ENCODE peak calls at places on chromosomes 4 and X, in nine cellular contexts. One of them, this sample, is unnamed.

GRCh38 chr4:120155287-120155686 is 88.6 kb upstream of the MAD2L1 start:
- DNase-seq in stomach: no peak
- DNase-seq in H9: no peak
- DNase-seq in A549: no peak
- DNase-seq in cardiac fibroblast: no peak
- DNase-seq in fibroblast of lung: peak
- DNase-seq in nephron progenitor cell: no peak
- DNase-seq in psoas muscle: no peak
- DNase-seq in endodermal cell: no peak
- DNase-seq in this sample: no peak

GRCh38 chr4:130851932-130852331 is 1756.0 kb downstream of the C4orf33 start:
- DNase-seq in fibroblast of lung: no peak
- DNase-seq in endodermal cell: no peak
- DNase-seq in nephron progenitor cell: no peak
- DNase-seq in stomach: no peak
- DNase-seq in psoas muscle: no peak
- DNase-seq in cardiac fibroblast: no peak
- DNase-seq in A549: no peak
- DNase-seq in H9: no peak
- DNase-seq in this sample: no peak

GRCh38 chr4:38060829-38061431 is 100.7 kb downstream of the PTTG2 start:
- DNase-seq in psoas muscle: no peak
- DNase-seq in nephron progenitor cell: no peak
- DNase-seq in endodermal cell: no peak
- DNase-seq in cardiac fibroblast: peak
- DNase-seq in A549: no peak
- DNase-seq in stomach: no peak
- DNase-seq in H9: no peak
- DNase-seq in fibroblast of lung: peak
- DNase-seq in this sample: no peak

GRCh38 chrX:133248177-133248576 is 30.0 kb upstream of the TFDP3 start:
- DNase-seq in endodermal cell: no peak
- DNase-seq in H9: no peak
- DNase-seq in fibroblast of lung: no peak
- DNase-seq in A549: no peak
- DNase-seq in psoas muscle: no peak
- DNase-seq in stomach: no peak
- DNase-seq in cardiac fibroblast: no peak
- DNase-seq in nephron progenitor cell: no peak
- DNase-seq in this sample: no peak

GRCh38 chrX:134520860-134521390 is 61.0 kb downstream of the HPRT1 start:
- DNase-seq in cardiac fibroblast: peak
- DNase-seq in psoas muscle: no peak
- DNase-seq in endodermal cell: peak
- DNase-seq in stomach: no peak
- DNase-seq in fibroblast of lung: peak
- DNase-seq in A549: peak
- DNase-seq in H9: peak
- DNase-seq in nephron progenitor cell: peak
- DNase-seq in this sample: peak

GRCh38 chr4:95181446-95182306 is 367.1 kb downstream of the UNC5C start:
- DNase-seq in stomach: no peak
- DNase-seq in nephron progenitor cell: peak
- DNase-seq in psoas muscle: no peak
- DNase-seq in endodermal cell: peak
- DNase-seq in A549: no peak
- DNase-seq in H9: peak
- DNase-seq in fibroblast of lung: no peak
- DNase-seq in cardiac fibroblast: peak
- DNase-seq in this sample: no peak

GRCh38 chrX:68931345-68931744 is 102.5 kb downstream of the EFNB1 start:
- DNase-seq in psoas muscle: no peak
- DNase-seq in endodermal cell: no peak
- DNase-seq in stomach: no peak
- DNase-seq in H9: no peak
- DNase-seq in cardiac fibroblast: no peak
- DNase-seq in fibroblast of lung: no peak
- DNase-seq in nephron progenitor cell: no peak
- DNase-seq in A549: no peak
- DNase-seq in this sample: no peak

GRCh38 chr4:94564252-94564651 is 112.5 kb downstream of the PDLIM5 start:
- DNase-seq in stomach: no peak
- DNase-seq in cardiac fibroblast: no peak
- DNase-seq in H9: no peak
- DNase-seq in fibroblast of lung: no peak
- DNase-seq in nephron progenitor cell: no peak
- DNase-seq in psoas muscle: no peak
- DNase-seq in A549: no peak
- DNase-seq in endodermal cell: no peak
- DNase-seq in this sample: no peak

GRCh38 chr4:156633846-156634245 is 337.8 kb downstream of the PDGFC start:
- DNase-seq in fibroblast of lung: no peak
- DNase-seq in stomach: no peak
- DNase-seq in cardiac fibroblast: no peak
- DNase-seq in H9: no peak
- DNase-seq in A549: no peak
- DNase-seq in nephron progenitor cell: no peak
- DNase-seq in endodermal cell: no peak
- DNase-seq in psoas muscle: no peak
- DNase-seq in this sample: no peak

DNA sequence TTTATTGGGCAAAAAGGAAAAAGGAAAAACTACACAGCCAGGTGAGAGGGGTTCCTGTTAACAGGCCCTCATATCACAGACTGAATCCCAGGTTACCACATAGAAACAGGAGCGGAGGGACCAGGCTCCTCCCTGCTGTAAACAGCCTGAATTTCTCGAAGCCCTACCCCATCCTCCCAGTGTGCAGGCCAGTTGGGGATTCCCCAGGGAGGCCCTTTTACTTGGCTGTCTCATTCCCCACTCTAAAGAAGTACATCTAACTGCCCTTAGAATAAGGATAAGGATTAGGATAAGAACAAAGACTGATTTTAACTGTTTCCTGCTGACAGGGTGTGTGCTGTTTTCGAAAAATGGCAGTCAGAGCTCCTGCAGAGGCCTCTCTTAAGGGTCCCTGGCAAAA is 133.7 kb downstream of the PAPSS1 start:
- DNase-seq in nephron progenitor cell: no peak
- DNase-seq in fibroblast of lung: no peak
- DNase-seq in A549: no peak
- DNase-seq in endodermal cell: no peak
- DNase-seq in cardiac fibroblast: no peak
- DNase-seq in H9: no peak
- DNase-seq in stomach: no peak
- DNase-seq in psoas muscle: no peak
- DNase-seq in this sample: no peak
- TF ChIP-seq CTCF in nephron progenitor cell: no peak
- TF ChIP-seq CTCF in fibroblast of lung: no peak
- TF ChIP-seq CTCF in A549: no peak
- TF ChIP-seq CTCF in endodermal cell: no peak
- TF ChIP-seq CTCF in cardiac fibroblast: no peak
- TF ChIP-seq CTCF in H9: no peak
- TF ChIP-seq CTCF in stomach: no peak
- TF ChIP-seq CTCF in psoas muscle: no peak
- TF ChIP-seq CTCF in this sample: no peak

DNA sequence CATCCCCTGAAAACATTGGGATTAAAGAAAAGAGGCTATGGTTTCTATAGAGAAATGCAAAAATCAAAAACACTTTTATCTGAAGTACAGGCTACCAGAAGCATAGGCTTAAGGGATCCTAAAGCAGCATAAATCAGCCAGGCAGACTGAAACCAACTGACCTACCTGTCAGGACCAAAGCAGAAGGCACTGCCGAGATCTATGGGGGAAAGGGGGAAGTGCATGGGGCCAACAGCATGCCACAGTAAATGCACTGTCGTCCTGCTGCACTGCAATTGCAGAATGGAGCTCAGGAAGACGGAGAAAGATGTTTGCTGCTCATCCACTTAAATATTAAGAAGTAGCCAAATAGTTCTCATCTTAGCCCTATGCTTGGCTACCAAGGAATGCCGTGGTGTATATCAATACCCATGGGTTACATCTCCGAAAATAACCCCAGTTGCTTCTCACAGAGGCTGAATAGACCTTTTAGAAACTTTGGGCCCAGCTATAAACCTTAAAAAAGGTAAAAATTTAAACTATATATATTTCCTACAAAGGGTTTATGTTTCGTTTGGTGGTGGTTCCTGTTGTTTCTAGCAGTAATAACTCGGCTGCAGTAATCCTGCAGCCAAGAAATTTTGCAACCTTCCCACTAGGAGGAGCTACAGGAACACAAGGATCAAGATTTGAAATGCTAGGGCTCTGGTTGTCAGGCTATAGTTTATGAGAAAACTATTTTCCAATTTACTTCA is 312.2 kb upstream of the DIAPH2 start:
- DNase-seq in stomach: no peak
- DNase-seq in fibroblast of lung: peak
- DNase-seq in endodermal cell: peak
- DNase-seq in A549: peak
- DNase-seq in cardiac fibroblast: peak
- DNase-seq in H9: peak
- DNase-seq in psoas muscle: no peak
- DNase-seq in nephron progenitor cell: peak
- DNase-seq in this sample: peak
- TF ChIP-seq CTCF in stomach: peak
- TF ChIP-seq CTCF in fibroblast of lung: peak
- TF ChIP-seq CTCF in endodermal cell: peak
- TF ChIP-seq CTCF in A549: peak
- TF ChIP-seq CTCF in cardiac fibroblast: peak
- TF ChIP-seq CTCF in H9: peak
- TF ChIP-seq CTCF in psoas muscle: peak
- TF ChIP-seq CTCF in nephron progenitor cell: peak
- TF ChIP-seq CTCF in this sample: peak

GRCh38 chr4:24557036-24558022 is 27.0 kb downstream of the DHX15 start:
- DNase-seq in A549: no peak
- DNase-seq in fibroblast of lung: peak
- DNase-seq in H9: no peak
- DNase-seq in psoas muscle: no peak
- DNase-seq in stomach: no peak
- DNase-seq in nephron progenitor cell: no peak
- DNase-seq in cardiac fibroblast: peak
- DNase-seq in endodermal cell: no peak
- DNase-seq in this sample: no peak

GRCh38 chr4:24550773-24551172 is 33.6 kb downstream of the DHX15 start:
- DNase-seq in A549: no peak
- DNase-seq in stomach: no peak
- DNase-seq in cardiac fibroblast: no peak
- DNase-seq in psoas muscle: no peak
- DNase-seq in nephron progenitor cell: no peak
- DNase-seq in endodermal cell: no peak
- DNase-seq in H9: no peak
- DNase-seq in fibroblast of lung: no peak
- DNase-seq in this sample: no peak

GRCh38 chr4:24547979-24548378 is 36.4 kb downstream of the DHX15 start:
- DNase-seq in cardiac fibroblast: no peak
- DNase-seq in A549: no peak
- DNase-seq in fibroblast of lung: no peak
- DNase-seq in stomach: no peak
- DNase-seq in endodermal cell: no peak
- DNase-seq in H9: no peak
- DNase-seq in nephron progenitor cell: no peak
- DNase-seq in psoas muscle: no peak
- DNase-seq in this sample: no peak

DNA sequence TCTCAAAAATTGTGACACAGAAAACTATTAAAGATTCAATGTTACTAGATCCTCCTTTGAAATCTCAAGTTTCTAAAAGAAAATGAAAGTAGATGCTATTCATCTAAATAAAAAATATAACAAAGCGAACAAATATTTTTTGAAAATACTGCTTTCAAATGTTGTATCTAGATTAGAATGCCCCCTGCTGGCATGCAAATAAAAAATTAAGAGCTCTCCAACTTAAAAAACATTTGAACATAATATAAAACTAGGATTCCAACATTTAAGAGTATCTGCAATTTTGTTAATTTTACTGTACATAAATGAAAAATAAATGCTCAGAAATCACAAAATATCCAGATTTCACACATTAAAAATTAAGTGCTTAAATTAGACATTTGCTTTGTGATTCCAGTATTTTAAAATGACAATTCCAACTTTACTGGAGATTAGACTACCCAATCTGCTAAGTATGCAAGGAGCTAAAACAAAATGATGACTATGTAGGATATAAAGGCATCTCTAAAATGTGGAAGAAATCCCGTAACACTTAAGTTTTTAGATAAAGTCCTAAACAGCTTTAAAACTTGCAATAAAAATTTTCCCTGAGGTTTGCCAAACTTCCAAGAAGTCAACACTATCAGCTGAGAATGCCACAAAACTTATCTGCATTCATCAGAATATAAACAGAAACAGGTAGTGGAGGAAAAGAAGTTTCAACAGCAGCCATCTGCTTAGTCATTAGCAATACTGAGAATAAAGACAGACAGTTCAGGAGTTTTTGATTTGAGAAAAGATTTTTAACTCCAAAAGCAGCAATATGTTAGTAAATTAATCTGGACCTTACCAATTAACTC is 32.6 kb downstream of the DHX15 start:
- DNase-seq in cardiac fibroblast: peak
- DNase-seq in stomach: no peak
- DNase-seq in H9: no peak
- DNase-seq in A549: no peak
- DNase-seq in endodermal cell: no peak
- DNase-seq in nephron progenitor cell: no peak
- DNase-seq in psoas muscle: no peak
- DNase-seq in fibroblast of lung: peak
- DNase-seq in this sample: no peak
- TF ChIP-seq CTCF in cardiac fibroblast: peak
- TF ChIP-seq CTCF in stomach: peak
- TF ChIP-seq CTCF in H9: peak
- TF ChIP-seq CTCF in A549: peak
- TF ChIP-seq CTCF in endodermal cell: peak
- TF ChIP-seq CTCF in nephron progenitor cell: no peak
- TF ChIP-seq CTCF in psoas muscle: peak
- TF ChIP-seq CTCF in fibroblast of lung: no peak
- TF ChIP-seq CTCF in this sample: no peak

DNA sequence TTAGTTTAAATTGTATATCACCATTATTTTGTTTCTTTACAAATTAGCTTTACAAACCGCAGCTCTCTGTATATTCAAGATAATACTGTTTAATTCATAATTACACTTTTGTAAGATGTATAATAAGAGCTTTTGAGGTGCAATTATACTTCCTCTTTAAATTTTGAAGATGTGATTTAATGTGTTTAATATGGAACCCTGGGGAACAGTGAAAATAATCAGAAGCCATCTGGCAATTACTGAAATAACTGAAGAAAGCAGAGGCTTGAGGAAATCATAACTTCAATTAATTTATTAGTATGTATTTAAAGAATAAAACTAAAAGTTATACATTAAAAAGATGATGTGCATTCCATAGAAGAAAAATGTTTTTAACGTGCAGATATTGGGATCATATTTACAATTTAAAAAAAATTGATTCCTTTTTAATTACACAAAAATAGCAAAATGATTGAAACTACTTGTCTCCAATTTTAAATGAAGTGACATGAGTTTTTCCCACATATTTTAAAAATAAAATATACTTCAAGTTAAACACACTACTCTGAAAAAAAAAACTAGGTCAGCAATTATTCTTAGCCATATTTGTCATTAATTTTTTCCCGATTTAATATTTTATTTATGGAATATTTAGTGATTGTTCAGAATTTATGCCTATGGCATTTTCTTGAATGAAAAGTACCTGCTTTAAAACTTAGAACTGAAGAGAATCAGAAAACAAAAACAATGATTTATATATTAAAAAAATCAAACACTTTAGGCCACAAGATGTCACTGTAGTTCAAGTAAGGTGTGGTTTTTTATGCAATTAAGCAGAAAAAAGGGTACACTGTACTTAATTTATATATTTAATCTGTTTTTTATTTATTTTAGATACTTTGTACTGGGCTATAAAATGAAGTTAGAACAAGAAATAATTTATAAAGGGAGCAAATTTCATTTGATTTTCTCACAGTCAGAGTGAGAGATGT is 942.7 kb upstream of the NDST4 start:
- DNase-seq in cardiac fibroblast: peak
- DNase-seq in H9: no peak
- DNase-seq in nephron progenitor cell: no peak
- DNase-seq in endodermal cell: no peak
- DNase-seq in stomach: no peak
- DNase-seq in A549: no peak
- DNase-seq in fibroblast of lung: peak
- DNase-seq in psoas muscle: no peak
- DNase-seq in this sample: no peak
- TF ChIP-seq CTCF in cardiac fibroblast: peak
- TF ChIP-seq CTCF in H9: peak
- TF ChIP-seq CTCF in nephron progenitor cell: peak
- TF ChIP-seq CTCF in endodermal cell: peak
- TF ChIP-seq CTCF in stomach: no peak
- TF ChIP-seq CTCF in A549: peak
- TF ChIP-seq CTCF in fibroblast of lung: no peak
- TF ChIP-seq CTCF in psoas muscle: no peak
- TF ChIP-seq CTCF in this sample: no peak